ENCODE peak calls at places on chromosomes 6 and 20, in seven cellular contexts. J is NCI-H510A treated with DMSO at 0.1 percent for 48 hours, S is suprapubic skin, B is NCI-H524, D is caudate nucleus, P is MV-4-11, K is cardiac muscle cell. L is an unnamed sample.

GRCh38 chr20:60250251-60250650 is 292.0 kb downstream of the CDH26 start:
- DNase-seq in J (no peak), S (no peak), B (no peak), D (no peak), P (no peak), K (no peak), L (no peak)

GRCh38 chr20:16518068-16518783 is 55.0 kb downstream of the KIF16B start:
- DNase-seq in J (peak; percentile 87), S (no peak), B (peak; percentile 70), D (peak; percentile 5), P (peak; percentile 52), K (peak; percentile 61), L (no peak)

GRCh38 chr20:642398-643174 is 10.4 kb downstream of the SRXN1 start:
- DNase-seq in J (no peak), S (no peak), B (no peak), D (peak; percentile 30), P (no peak), K (no peak), L (no peak)

GRCh38 chr6:148968636-148969270 is 221.9 kb downstream of the UST start:
- DNase-seq in J (no peak), S (no peak), B (no peak), D (no peak), P (no peak), K (no peak), L (no peak)

GRCh38 chr6:131858765-131859490 is 51.1 kb downstream of the ENPP1 start:
- DNase-seq in J (no peak), S (no peak), B (no peak), D (no peak), P (no peak), K (no peak), L (peak; percentile 49)

GRCh38 chr20:20630551-20630950 is 81.9 kb downstream of the RALGAPA2 start:
- DNase-seq in J (no peak), S (no peak), B (no peak), D (no peak), P (no peak), K (no peak), L (no peak)

GRCh38 chr6:116386581-116387299 is 16.0 kb downstream of the DSE start:
- DNase-seq in J (no peak), S (no peak), B (no peak), D (no peak), P (peak; percentile 73), K (peak; percentile 70), L (no peak)

GRCh38 chr6:116973992-116974391 is 97.0 kb downstream of the RFX6 start:
- DNase-seq in J (no peak), S (no peak), B (no peak), D (no peak), P (no peak), K (no peak), L (no peak)

GRCh38 chr6:100693249-100693927 is 187.7 kb downstream of the ASCC3 start:
- DNase-seq in J (no peak), S (no peak), B (no peak), D (no peak), P (no peak), K (no peak), L (no peak)

GRCh38 chr6:23036401-23036983 is 467.1 kb downstream of the HDGFL1 start:
- DNase-seq in J (no peak), S (no peak), B (no peak), D (no peak), P (no peak), K (peak; percentile 32), L (no peak)

GRCh38 chr20:34083137-34083536 is 28.9 kb downstream of the EIF2S2 start:
- DNase-seq in J (peak; percentile 26), S (peak; percentile 82), B (no peak), D (no peak), P (no peak), K (peak; percentile 98), L (no peak)

GRCh38 chr20:64049060-64049886 is at the start of gene SOX18:
- DNase-seq in J (no peak), S (no peak), B (no peak), D (no peak), P (no peak), K (peak; percentile 56), L (no peak)

GRCh38 chr6:107400748-107401147 is 58.6 kb downstream of the PDSS2 start:
- DNase-seq in J (no peak), S (no peak), B (no peak), D (no peak), P (no peak), K (no peak), L (no peak)